ENCODE peak calls at places on chromosome 2, in eight cellular contexts. H, L, X, Y, M, D, Z and I are unnamed samples.

GRCh38 chr2:47008381-47009280 is 93.0 kb upstream of the MCFD2 start:
- DNase-seq in Z (peak), M (peak), L (peak), Y (no peak), D (peak), X (no peak), H (no peak), I (no peak)

GRCh38 chr2:112529751-112530150 is 12.5 kb upstream of the POLR1B start:
- DNase-seq in H (no peak), L (no peak), X (no peak), M (no peak), D (no peak), Y (no peak), Z (no peak), I (peak)

GRCh38 chr2:105746177-105747080 is 1.7 kb downstream of the NCK2 start:
- DNase-seq in D (peak), Y (peak), H (peak), Z (no peak), L (no peak), X (peak), M (no peak), I (peak)

GRCh38 chr2:120012363-120012762 is 514 bp upstream of the EPB41L5 start:
- DNase-seq in H (no peak), X (no peak), Y (no peak), L (no peak), M (no peak), D (no peak), Z (no peak), I (no peak)

GRCh38 chr2:111522231-111522768 is 361.7 kb downstream of the ANAPC1 start:
- DNase-seq in H (no peak), X (no peak), Z (peak), L (peak), Y (no peak), D (no peak), M (no peak), I (no peak)

GRCh38 chr2:127770973-127771735 is 39.8 kb downstream of the WDR33 start:
- DNase-seq in M (peak), H (no peak), Z (peak), Y (no peak), L (peak), X (no peak), D (no peak), I (no peak)

GRCh38 chr2:48169066-48169724 is 262.9 kb upstream of the FBXO11 start:
- DNase-seq in L (no peak), Y (no peak), M (no peak), Z (no peak), H (peak), X (no peak), D (no peak), I (peak)

GRCh38 chr2:180607501-180608060 is 372.8 kb upstream of the UBE2E3 start:
- DNase-seq in Z (no peak), D (no peak), X (no peak), M (no peak), Y (no peak), L (no peak), H (no peak), I (no peak)

GRCh38 chr2:46329803-46330775 is 32.9 kb downstream of the EPAS1 start:
- DNase-seq in H (no peak), X (no peak), L (no peak), M (peak), D (no peak), Y (no peak), Z (peak), I (no peak)

GRCh38 chr2:26008851-26009566 is 24.9 kb upstream of the RAB10 start:
- DNase-seq in Y (peak), X (no peak), L (peak), H (peak), Z (peak), M (peak), D (no peak), I (peak)

GRCh38 chr2:31049264-31049663 is 89.0 kb downstream of the GALNT14 start:
- DNase-seq in L (no peak), M (peak), Y (no peak), Z (no peak), H (no peak), X (no peak), D (no peak), I (no peak)

GRCh38 chr2:24543252-24543651 is 52.2 kb downstream of the NCOA1 start:
- DNase-seq in M (no peak), L (no peak), Z (no peak), D (no peak), Y (no peak), H (peak), X (no peak), I (peak)

GRCh38 chr2:61493523-61493942 is 22.6 kb upstream of the USP34 start:
- DNase-seq in Z (no peak), L (no peak), H (no peak), D (no peak), M (peak), Y (no peak), X (no peak), I (peak)

GRCh38 chr2:150584081-150584480 is 96.6 kb upstream of the RND3 start:
- DNase-seq in X (no peak), Y (no peak), L (no peak), D (no peak), M (no peak), Z (no peak), H (no peak), I (no peak)

GRCh38 chr2:159906315-159906714 is 108.3 kb upstream of the CD302 start:
- DNase-seq in X (no peak), Z (no peak), M (no peak), Y (no peak), D (no peak), L (no peak), H (no peak), I (no peak)

GRCh38 chr2:226295123-226295522 is 504.5 kb downstream of the IRS1 start:
- DNase-seq in H (no peak), X (no peak), M (no peak), Y (no peak), Z (no peak), D (no peak), L (no peak), I (no peak)

GRCh38 chr2:71884303-71885042 is 263.2 kb downstream of the CYP26B1 start:
- DNase-seq in H (no peak), X (peak), Z (no peak), M (peak), Y (no peak), D (no peak), L (peak), I (no peak)

GRCh38 chr2:150169230-150169629 is 318.2 kb downstream of the RND3 start:
- DNase-seq in Z (no peak), D (peak), Y (no peak), H (no peak), L (peak), X (no peak), M (peak), I (no peak)

GRCh38 chr2:176491172-176491904 is 222.1 kb downstream of the MTX2 start:
- DNase-seq in Z (peak), M (peak), H (no peak), X (peak), Y (peak), D (no peak), L (peak), I (peak)

GRCh38 chr2:98460573-98461560 is 16.2 kb downstream of the INPP4A start:
- DNase-seq in L (no peak), X (peak), H (no peak), M (no peak), Z (no peak), Y (peak), D (peak), I (no peak)

GRCh38 chr2:95345415-95346235 is 48.5 kb downstream of the KCNIP3 start:
- DNase-seq in X (peak), H (peak), M (peak), L (peak), D (peak), Z (peak), Y (peak), I (peak)

GRCh38 chr2:181190711-181191110 is 210.3 kb downstream of the UBE2E3 start:
- DNase-seq in X (no peak), L (no peak), M (no peak), H (no peak), D (no peak), Z (no peak), Y (no peak), I (peak)

GRCh38 chr2:39523308-39524044 is 86.4 kb upstream of the MAP4K3 start:
- DNase-seq in Y (no peak), X (no peak), Z (peak), M (peak), L (no peak), H (no peak), D (no peak), I (no peak)

GRCh38 chr2:104702451-104702850 is 151.5 kb upstream of the POU3F3 start:
- DNase-seq in Z (no peak), L (no peak), D (no peak), H (no peak), Y (no peak), M (peak), X (no peak), I (no peak)

GRCh38 chr2:88857274-88857741 is 165.8 kb downstream of the RPIA start:
- DNase-seq in Z (no peak), H (peak), D (no peak), X (no peak), L (no peak), M (no peak), Y (no peak), I (no peak)

GRCh38 chr2:3656762-3657691 is 973 bp upstream of the ALLC start:
- DNase-seq in Z (peak), L (no peak), M (no peak), D (no peak), H (no peak), X (no peak), Y (no peak), I (no peak)

GRCh38 chr2:30255026-30255425 is 23.7 kb downstream of the LBH start:
- DNase-seq in Z (no peak), H (no peak), Y (no peak), M (no peak), L (no peak), X (no peak), D (no peak), I (no peak)

GRCh38 chr2:197255550-197255949 is 55.0 kb downstream of the ANKRD44 start:
- DNase-seq in M (no peak), L (no peak), H (peak), Z (no peak), D (no peak), Y (peak), X (peak), I (peak)

GRCh38 chr2:108929896-108930425 is 59.1 kb downstream of the EDAR start:
- DNase-seq in D (no peak), H (no peak), L (no peak), M (no peak), X (no peak), Z (no peak), Y (no peak), I (no peak)

GRCh38 chr2:239288951-239289481 is 111.8 kb downstream of the HDAC4 start:
- DNase-seq in H (no peak), D (no peak), M (no peak), Z (no peak), Y (peak), L (no peak), X (peak), I (no peak)

GRCh38 chr2:2902551-2903216 is 474.9 kb downstream of the EIPR1 start:
- DNase-seq in X (no peak), M (no peak), Y (no peak), L (no peak), Z (no peak), H (no peak), D (no peak), I (no peak)

GRCh38 chr2:181656450-181657261 is at the start of gene CERKL:
- DNase-seq in M (peak), X (peak), H (no peak), L (no peak), Z (no peak), D (peak), Y (peak), I (no peak)

GRCh38 chr2:197427986-197428385 is 6.8 kb downstream of the SF3B1 start:
- DNase-seq in M (no peak), L (no peak), Y (no peak), Z (no peak), H (no peak), X (no peak), D (no peak), I (no peak)

GRCh38 chr2:135030826-135031225 is 16.4 kb downstream of the MAP3K19 start:
- DNase-seq in D (no peak), Y (peak), M (peak), Z (no peak), X (no peak), H (no peak), L (no peak), I (peak)

GRCh38 chr2:54573532-54573915 is 117.4 kb downstream of the SPTBN1 start:
- DNase-seq in L (no peak), Z (no peak), M (no peak), Y (no peak), H (no peak), D (no peak), X (no peak), I (no peak)

GRCh38 chr2:10385933-10386773 is 62.0 kb downstream of the ODC1 start:
- DNase-seq in X (no peak), H (no peak), L (no peak), Y (no peak), D (no peak), M (peak), Z (peak), I (no peak)